ENCODE peak calls at places on chromosomes 11 and 22, in four cellular contexts. T, O, L and Z are unnamed samples.

GRCh38 chr11:66745356-66746235 is 16.6 kb upstream of the SPTBN2 start:
- DNase-seq in O (peak; percentile 85), L (peak; percentile 34), T (peak; percentile 77), Z (no peak)

GRCh38 chr22:17772963-17773605 is 1.2 kb downstream of the BID start:
- DNase-seq in T (no peak), L (no peak), O (peak; percentile 82), Z (no peak)

GRCh38 chr11:64356498-64357411 is 2.2 kb upstream of the RPS6KA4 start:
- DNase-seq in O (no peak), L (peak; percentile 63), T (peak; percentile 74), Z (peak; percentile 93)

GRCh38 chr11:116697639-116698038 is 75.1 kb downstream of the BUD13 start:
- DNase-seq in T (no peak), L (no peak), O (peak; percentile 14), Z (peak; percentile 32)

GRCh38 chr11:56968524-56968923 is 20.2 kb upstream of the OR5AK2 start:
- DNase-seq in L (no peak), O (no peak), T (no peak), Z (no peak)

GRCh38 chr11:95365346-95365745 is 134.3 kb upstream of the SESN3 start:
- DNase-seq in L (no peak), O (no peak), T (no peak), Z (no peak)

GRCh38 chr11:46416656-46417055 is 25.1 kb upstream of the CHRM4 start:
- DNase-seq in O (no peak), T (peak; percentile 18), L (no peak), Z (no peak)

GRCh38 chr11:65903068-65903481 is 2.9 kb upstream of the FOSL1 start:
- DNase-seq in L (no peak), T (no peak), O (no peak), Z (no peak)